ENCODE peak calls at places on chromosomes 7 and 10, in five cellular contexts. M is cardiac fibroblast, I is fibroblast of mammary gland, U is tibial artery, K is fibroblast of pulmonary artery. H is an unnamed sample.

GRCh38 chr7:139095194-139095659 is 14.3 kb downstream of the ZC3HAV1 start:
- DNase-seq in M (peak), I (no peak), K (no peak), U (no peak), H (no peak)

GRCh38 chr10:99560277-99561126 is 27.8 kb downstream of the NKX2-3 start:
- DNase-seq in M (peak), I (peak), U (no peak), K (peak), H (no peak)

GRCh38 chr10:77673086-77673485 is 35.5 kb upstream of the KCNMA1 start:
- DNase-seq in K (no peak), U (no peak), I (peak), M (peak), H (no peak)

GRCh38 chr10:1273372-1274097 is 217.3 kb downstream of the WDR37 start:
- DNase-seq in M (no peak), U (no peak), I (no peak), K (no peak), H (no peak)

GRCh38 chr7:156919132-156919713 is 26.2 kb upstream of the LMBR1 start:
- DNase-seq in K (no peak), U (peak), I (no peak), M (no peak), H (no peak)

GRCh38 chr10:125081931-125082330 is 78.4 kb downstream of the CTBP2 start:
- DNase-seq in U (peak), M (no peak), K (no peak), I (no peak), H (no peak)

GRCh38 chr7:130272456-130273080 is 5.9 kb downstream of the CPA2 start:
- DNase-seq in K (no peak), M (no peak), I (no peak), U (no peak), H (no peak)

GRCh38 chr7:46387646-46388045 is 466.6 kb upstream of the IGFBP3 start:
- DNase-seq in I (peak), M (peak), K (peak), U (no peak), H (no peak)

GRCh38 chr10:46019170-46019528 is 11.3 kb downstream of the NCOA4 start:
- DNase-seq in I (no peak), M (no peak), U (no peak), K (no peak), H (no peak)
- TF ChIP-seq CTCF in I (no peak), M (no peak), U (no peak), K (no peak), H (no peak)

DNA sequence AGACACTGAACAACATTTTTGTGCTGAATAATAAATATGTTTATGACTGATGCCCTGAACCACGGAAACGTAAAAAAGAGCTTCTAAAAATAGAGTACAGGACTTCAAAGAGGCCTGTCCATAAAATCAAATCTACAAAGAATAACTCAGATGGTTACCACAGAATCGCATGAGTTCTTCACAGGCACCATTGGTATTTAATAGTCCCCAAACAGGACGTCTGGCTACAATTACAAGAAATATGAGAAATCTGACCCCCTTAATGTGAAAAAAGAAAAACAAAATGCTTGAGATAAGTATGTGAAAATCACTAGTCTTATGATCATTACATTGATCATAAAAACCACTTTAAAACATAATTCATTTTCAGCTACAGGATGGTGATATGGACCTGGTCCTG is 20.8 kb downstream of the CYTH3 start:
- DNase-seq in I (no peak), M (peak), U (no peak), K (no peak), H (no peak)
- H3K4me3 ChIP-seq in I (no peak), M (no peak), U (no peak), K (no peak), H (no peak)

GRCh38 chr7:3140834-3141233 is 97.2 kb upstream of the CARD11 start:
- DNase-seq in U (no peak), K (no peak), I (no peak), M (no peak), H (no peak)

GRCh38 chr7:3138206-3138605 is 94.5 kb upstream of the CARD11 start:
- DNase-seq in U (no peak), M (no peak), I (no peak), K (no peak), H (no peak)

GRCh38 chr7:3138992-3139391 is 95.3 kb upstream of the CARD11 start:
- DNase-seq in K (no peak), U (no peak), M (peak), I (peak), H (no peak)

DNA sequence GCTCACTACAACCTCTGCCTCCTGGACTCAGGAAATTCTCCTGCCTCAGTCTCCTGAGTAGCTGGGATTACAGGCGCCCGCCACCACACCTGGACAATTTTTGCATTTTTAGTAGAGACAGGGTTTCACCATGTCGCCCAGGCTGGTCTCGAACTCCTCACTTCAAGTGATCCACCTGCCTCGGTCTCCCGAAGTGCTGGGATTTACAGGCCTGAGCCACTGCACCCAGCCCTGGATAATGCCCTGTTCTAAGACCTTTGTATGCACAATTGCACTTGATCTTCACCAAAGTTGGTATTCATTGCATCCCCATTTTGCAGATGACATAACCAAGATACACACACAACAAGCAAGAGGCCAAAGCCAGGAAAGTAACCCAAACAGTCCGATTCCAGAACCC is 97.7 kb upstream of the CARD11 start:
- DNase-seq in I (no peak), M (no peak), U (no peak), K (no peak), H (no peak)
- TF ChIP-seq CTCF in I (no peak), M (no peak), U (no peak), K (no peak), H (no peak)

GRCh38 chr7:50362712-50363282 is 58.3 kb downstream of the IKZF1 start:
- DNase-seq in M (no peak), U (no peak), K (no peak), I (no peak), H (no peak)

GRCh38 chr7:50359995-50360925 is 55.7 kb downstream of the IKZF1 start:
- DNase-seq in K (no peak), M (no peak), U (no peak), I (peak), H (no peak)

GRCh38 chr7:50364645-50365044 is 60.1 kb downstream of the IKZF1 start:
- DNase-seq in K (no peak), I (no peak), U (no peak), M (no peak), H (no peak)

GRCh38 chr7:50363327-50364060 is 59.0 kb downstream of the IKZF1 start:
- DNase-seq in M (no peak), I (no peak), U (no peak), K (no peak), H (no peak)

GRCh38 chr7:50362142-50362541 is 57.6 kb downstream of the IKZF1 start:
- DNase-seq in U (no peak), M (no peak), I (no peak), K (no peak), H (no peak)
- H3K4me3 ChIP-seq in U (no peak), M (no peak), I (no peak), K (no peak), H (no peak)

GRCh38 chr7:56033671-56034432 is 17.4 kb downstream of the PSPH start:
- DNase-seq in M (peak), K (peak), I (peak), U (no peak), H (no peak)
- TF ChIP-seq CTCF in M (peak), K (peak), I (peak), U (peak), H (peak)

DNA sequence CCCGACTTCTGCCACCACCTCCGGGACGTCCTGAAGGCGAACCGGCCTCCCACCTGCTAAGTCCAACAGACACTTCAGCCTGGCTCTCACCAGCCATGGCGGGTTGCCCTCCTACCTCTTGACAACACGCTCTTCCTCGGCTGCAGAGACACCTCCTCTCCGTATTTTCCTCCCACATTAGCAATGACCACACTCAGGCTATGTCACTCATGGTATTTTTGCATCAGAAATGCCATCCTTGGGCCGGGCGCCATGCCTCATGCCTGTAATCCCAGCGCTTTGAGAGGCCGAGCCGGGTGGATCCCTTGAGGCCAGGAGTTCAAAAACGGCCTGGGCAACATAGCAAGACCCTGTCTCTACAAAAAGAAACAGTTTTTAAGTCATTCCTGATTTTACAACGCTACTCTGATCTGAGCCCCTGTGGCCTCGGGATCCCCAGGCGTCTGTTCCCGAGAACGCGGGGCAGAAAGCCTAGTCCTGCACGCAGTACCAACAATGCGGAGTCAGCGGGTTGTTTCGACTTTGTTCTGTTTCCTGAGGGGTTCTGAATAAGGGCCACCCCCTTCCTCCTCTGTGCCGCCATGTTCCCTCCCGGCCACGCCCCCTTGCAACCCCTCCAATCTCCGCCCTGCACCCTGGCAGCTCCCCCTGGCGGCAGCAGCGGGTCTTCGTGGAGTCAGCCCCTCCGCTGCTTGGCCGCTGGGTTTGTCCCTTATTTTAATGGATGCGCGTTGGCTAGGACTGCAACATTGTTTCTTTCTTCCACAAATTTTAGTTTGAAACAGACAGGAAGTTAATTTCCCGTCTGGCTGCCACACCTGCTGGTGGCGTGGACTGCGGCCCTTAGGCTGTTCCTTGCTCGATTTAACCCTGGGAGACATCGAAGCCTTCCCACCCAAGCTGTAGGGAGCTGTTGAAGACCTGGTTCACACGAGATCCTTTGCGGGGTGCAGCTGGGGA is 9.7 kb upstream of the ZFAND2A start:
- DNase-seq in I (peak), M (peak), U (peak), K (peak), H (no peak)
- H3K4me3 ChIP-seq in I (peak), M (peak), U (peak), K (peak), H (peak)

DNA sequence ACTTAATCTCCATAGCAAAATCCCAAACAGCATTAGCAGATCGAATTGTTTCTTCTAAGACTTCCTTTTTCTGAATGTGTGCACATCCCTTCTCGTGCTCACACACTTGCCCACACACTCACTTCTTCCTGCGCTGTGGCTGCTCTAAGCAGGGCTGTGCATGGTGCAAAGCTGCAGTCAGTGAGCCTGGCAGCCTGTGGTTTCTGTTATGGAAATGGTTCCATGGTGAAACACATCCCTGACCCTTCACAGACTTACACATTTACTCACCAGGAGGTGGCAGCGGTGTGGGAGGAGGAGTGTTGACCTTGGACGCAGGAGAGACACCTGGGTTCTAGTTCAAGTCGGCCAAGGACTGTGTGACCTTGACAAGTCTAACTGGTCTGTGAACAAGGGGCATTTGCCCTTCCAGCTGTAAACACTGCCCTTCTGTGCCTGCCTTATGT is 24.9 kb downstream of the MTURN start:
- DNase-seq in U (no peak), K (peak), M (peak), I (peak), H (no peak)
- TF ChIP-seq CTCF in U (no peak), K (peak), M (peak), I (peak), H (no peak)

GRCh38 chr7:116801092-116801710 is 61.2 kb upstream of the CAPZA2 start:
- DNase-seq in M (peak), U (no peak), K (peak), I (peak), H (no peak)
- H3K4me3 ChIP-seq in M (no peak), U (no peak), K (no peak), I (no peak), H (no peak)

GRCh38 chr7:42068554-42069280 is 168.3 kb downstream of the GLI3 start:
- DNase-seq in I (no peak), M (no peak), U (no peak), K (no peak), H (no peak)

GRCh38 chr7:42074079-42074478 is 162.9 kb downstream of the GLI3 start:
- DNase-seq in U (no peak), K (no peak), M (no peak), I (no peak), H (no peak)

GRCh38 chr7:42069625-42070024 is 167.4 kb downstream of the GLI3 start:
- DNase-seq in K (peak), U (no peak), I (no peak), M (no peak), H (no peak)

GRCh38 chr7:42070068-42070467 is 166.9 kb downstream of the GLI3 start:
- DNase-seq in U (no peak), M (peak), I (peak), K (peak), H (no peak)

GRCh38 chr7:42071372-42072261 is 165.4 kb downstream of the GLI3 start:
- DNase-seq in M (peak), I (peak), K (peak), U (no peak), H (peak)
- TF ChIP-seq CTCF in M (peak), I (peak), K (peak), U (peak), H (peak)

H was measured in astrocyte of the cerebellum.